ENCODE peak calls at places on chromosomes 11 and 22, in five cellular contexts. One of them, this sample, is unnamed.

GRCh38 chr22:20268350-20269012 is 363 bp upstream of the RTN4R start:
- DNase-seq in spleen: peak; percentile 90
- DNase-seq in tibial nerve: peak; percentile 25
- DNase-seq in GM06990: peak; percentile 49
- DNase-seq in uterus: peak; percentile 68
- DNase-seq in this sample: peak; percentile 44

GRCh38 chr11:73869234-73869949 is 7.3 kb downstream of the COA4 start:
- DNase-seq in spleen: no peak
- DNase-seq in tibial nerve: no peak
- DNase-seq in GM06990: no peak
- DNase-seq in uterus: no peak
- DNase-seq in this sample: no peak

GRCh38 chr11:121425818-121426217 is 26.3 kb upstream of the SORL1 start:
- DNase-seq in spleen: no peak
- DNase-seq in tibial nerve: no peak
- DNase-seq in GM06990: no peak
- DNase-seq in uterus: no peak
- DNase-seq in this sample: no peak

GRCh38 chr11:72738199-72739141 is 13.7 kb downstream of the ARAP1 start:
- DNase-seq in spleen: peak; percentile 95
- DNase-seq in tibial nerve: peak; percentile 41
- DNase-seq in GM06990: peak; percentile 79
- DNase-seq in uterus: no peak
- DNase-seq in this sample: peak; percentile 81

GRCh38 chr11:132576706-132577105 is 955.6 kb downstream of the OPCML start:
- DNase-seq in spleen: no peak
- DNase-seq in tibial nerve: no peak
- DNase-seq in GM06990: no peak
- DNase-seq in uterus: no peak
- DNase-seq in this sample: no peak

GRCh38 chr11:48109046-48109666 is 107.5 kb upstream of the OR4B1 start:
- DNase-seq in spleen: no peak
- DNase-seq in tibial nerve: no peak
- DNase-seq in GM06990: no peak
- DNase-seq in uterus: no peak
- DNase-seq in this sample: peak; percentile 37

GRCh38 chr11:83241291-83241946 is 44.7 kb downstream of the CCDC90B start:
- DNase-seq in spleen: no peak
- DNase-seq in tibial nerve: peak; percentile 67
- DNase-seq in GM06990: no peak
- DNase-seq in uterus: peak; percentile 37
- DNase-seq in this sample: peak; percentile 62

GRCh38 chr11:79108851-79109250 is 332.0 kb downstream of the TENM4 start:
- DNase-seq in spleen: no peak
- DNase-seq in tibial nerve: no peak
- DNase-seq in GM06990: no peak
- DNase-seq in uterus: no peak
- DNase-seq in this sample: no peak

GRCh38 chr22:43376765-43377485 is 33.8 kb upstream of the SCUBE1 start:
- DNase-seq in spleen: no peak
- DNase-seq in tibial nerve: no peak
- DNase-seq in GM06990: peak; percentile 37
- DNase-seq in uterus: no peak
- DNase-seq in this sample: peak; percentile 93

GRCh38 chr11:79973701-79974626 is 533.1 kb upstream of the TENM4 start:
- DNase-seq in spleen: no peak
- DNase-seq in tibial nerve: peak; percentile 16
- DNase-seq in GM06990: no peak
- DNase-seq in uterus: no peak
- DNase-seq in this sample: no peak

GRCh38 chr11:123405123-123405592 is 24.9 kb upstream of the GRAMD1B start:
- DNase-seq in spleen: no peak
- DNase-seq in tibial nerve: no peak
- DNase-seq in GM06990: peak; percentile 70
- DNase-seq in uterus: no peak
- DNase-seq in this sample: peak; percentile 57

GRCh38 chr11:18707811-18708340 is 9.3 kb downstream of the TMEM86A start:
- DNase-seq in spleen: peak; percentile 65
- DNase-seq in tibial nerve: no peak
- DNase-seq in GM06990: no peak
- DNase-seq in uterus: no peak
- DNase-seq in this sample: no peak

GRCh38 chr11:112267188-112267591 is 6.5 kb upstream of the PLET1 start:
- DNase-seq in spleen: no peak
- DNase-seq in tibial nerve: no peak
- DNase-seq in GM06990: no peak
- DNase-seq in uterus: no peak
- DNase-seq in this sample: no peak

GRCh38 chr11:102223859-102224258 is 93.4 kb upstream of the BIRC3 start:
- DNase-seq in spleen: no peak
- DNase-seq in tibial nerve: no peak
- DNase-seq in GM06990: no peak
- DNase-seq in uterus: no peak
- DNase-seq in this sample: no peak

GRCh38 chr11:101127699-101128570 is 1.7 kb downstream of the PGR start:
- DNase-seq in spleen: peak; percentile 72
- DNase-seq in tibial nerve: peak; percentile 11
- DNase-seq in GM06990: peak; percentile 9
- DNase-seq in uterus: peak; percentile 29
- DNase-seq in this sample: no peak

GRCh38 chr22:23180301-23180892 is at the start of gene BCR:
- DNase-seq in spleen: peak; percentile 93
- DNase-seq in tibial nerve: peak; percentile 51
- DNase-seq in GM06990: peak; percentile 77
- DNase-seq in uterus: peak; percentile 63
- DNase-seq in this sample: peak; percentile 77

GRCh38 chr11:116333193-116333592 is 439.6 kb downstream of the BUD13 start:
- DNase-seq in spleen: no peak
- DNase-seq in tibial nerve: no peak
- DNase-seq in GM06990: no peak
- DNase-seq in uterus: no peak
- DNase-seq in this sample: no peak

GRCh38 chr22:23068832-23069385 is 1.4 kb upstream of the GNAZ start:
- DNase-seq in spleen: peak; percentile 50
- DNase-seq in tibial nerve: no peak
- DNase-seq in GM06990: no peak
- DNase-seq in uterus: no peak
- DNase-seq in this sample: no peak

DNA sequence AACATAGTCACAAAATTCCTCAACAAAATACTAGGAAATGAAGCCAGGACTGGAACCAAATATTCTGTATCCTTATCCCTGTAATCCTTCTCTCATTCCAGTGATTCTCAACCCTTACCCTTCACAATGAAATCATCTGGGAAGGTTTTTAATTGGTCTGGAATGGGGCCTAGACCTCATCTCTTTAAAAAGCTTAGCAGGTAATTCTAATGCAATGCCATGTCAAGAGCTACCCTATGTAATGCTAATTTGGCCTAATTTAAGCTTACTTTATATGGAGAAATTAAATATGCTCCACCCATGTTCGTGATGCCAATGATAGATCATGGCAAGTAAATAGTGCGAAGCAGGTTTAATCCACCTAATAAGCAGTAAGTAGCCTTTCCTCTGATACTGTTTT is 101.6 kb downstream of the SGSM3 start:
- DNase-seq in spleen: no peak
- DNase-seq in tibial nerve: no peak
- DNase-seq in GM06990: no peak
- DNase-seq in uterus: no peak
- DNase-seq in this sample: no peak
- TF ChIP-seq CTCF in spleen: no peak
- TF ChIP-seq CTCF in tibial nerve: no peak
- TF ChIP-seq CTCF in GM06990: no peak
- TF ChIP-seq CTCF in uterus: no peak
- TF ChIP-seq CTCF in this sample: no peak

DNA sequence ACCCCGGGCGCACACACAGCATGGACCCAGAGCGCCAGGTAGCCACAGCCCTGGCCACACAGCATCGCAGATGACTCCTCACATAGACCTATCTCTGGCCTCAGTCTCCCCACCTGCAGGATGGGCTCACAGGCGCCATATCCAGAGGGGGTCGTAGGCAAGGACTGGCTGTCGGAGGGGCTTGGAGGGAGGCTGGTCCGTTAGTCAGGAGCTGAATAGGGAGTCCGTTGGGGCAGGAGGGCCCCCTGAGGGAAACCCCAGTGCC is 2.1 kb downstream of the PLXNB2 start:
- DNase-seq in spleen: no peak
- DNase-seq in tibial nerve: no peak
- DNase-seq in GM06990: no peak
- DNase-seq in uterus: no peak
- DNase-seq in this sample: no peak
- H3K4me3 ChIP-seq in spleen: peak overlapping the region; percentile 64
- H3K4me3 ChIP-seq in tibial nerve: peak overlapping the region; percentile 62
- H3K4me3 ChIP-seq in GM06990: peak overlapping the region; percentile 97
- H3K4me3 ChIP-seq in uterus: peak overlapping the region; percentile 61
- H3K4me3 ChIP-seq in this sample: peak overlapping the region; percentile 95

DNA sequence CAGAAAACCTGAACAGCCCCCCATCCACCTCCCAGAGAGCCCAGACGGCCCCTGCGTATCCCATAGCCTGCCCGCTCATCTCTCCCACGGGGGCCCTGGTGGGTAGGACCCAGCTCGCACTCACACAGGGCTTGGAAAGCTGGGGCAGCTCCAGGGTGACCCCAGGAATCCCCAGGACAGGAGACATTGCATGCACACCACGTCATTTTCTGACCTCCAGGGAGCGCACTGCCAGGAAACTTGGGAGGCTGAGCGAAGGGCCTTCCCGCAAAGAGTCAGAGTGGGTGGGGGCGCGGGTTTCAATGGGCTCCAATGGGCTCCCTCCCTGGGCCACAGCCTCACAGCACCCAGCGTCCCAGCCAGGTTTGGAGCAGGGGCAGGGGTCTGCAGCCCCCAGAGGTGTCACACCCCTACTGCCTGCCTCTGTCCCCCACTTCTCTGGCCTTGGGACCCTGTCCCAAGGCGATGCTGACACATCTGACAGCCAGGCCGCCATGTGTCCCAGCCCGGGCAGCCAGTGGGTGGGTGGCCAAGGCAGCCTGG is 8.2 kb upstream of the SYT8 start:
- DNase-seq in spleen: no peak
- DNase-seq in tibial nerve: no peak
- DNase-seq in GM06990: no peak
- DNase-seq in uterus: no peak
- DNase-seq in this sample: no peak
- TF ChIP-seq CTCF in spleen: no peak
- TF ChIP-seq CTCF in tibial nerve: peak; percentile 14
- TF ChIP-seq CTCF in GM06990: peak; percentile 37
- TF ChIP-seq CTCF in uterus: no peak
- TF ChIP-seq CTCF in this sample: no peak

GRCh38 chr22:27495325-27495724 is 306.2 kb downstream of the MN1 start:
- DNase-seq in spleen: no peak
- DNase-seq in tibial nerve: no peak
- DNase-seq in GM06990: no peak
- DNase-seq in uterus: no peak
- DNase-seq in this sample: no peak
- H3K4me3 ChIP-seq in spleen: no peak overlapping the region
- H3K4me3 ChIP-seq in tibial nerve: no peak overlapping the region
- H3K4me3 ChIP-seq in GM06990: no peak overlapping the region
- H3K4me3 ChIP-seq in uterus: no peak overlapping the region
- H3K4me3 ChIP-seq in this sample: no peak overlapping the region

DNA sequence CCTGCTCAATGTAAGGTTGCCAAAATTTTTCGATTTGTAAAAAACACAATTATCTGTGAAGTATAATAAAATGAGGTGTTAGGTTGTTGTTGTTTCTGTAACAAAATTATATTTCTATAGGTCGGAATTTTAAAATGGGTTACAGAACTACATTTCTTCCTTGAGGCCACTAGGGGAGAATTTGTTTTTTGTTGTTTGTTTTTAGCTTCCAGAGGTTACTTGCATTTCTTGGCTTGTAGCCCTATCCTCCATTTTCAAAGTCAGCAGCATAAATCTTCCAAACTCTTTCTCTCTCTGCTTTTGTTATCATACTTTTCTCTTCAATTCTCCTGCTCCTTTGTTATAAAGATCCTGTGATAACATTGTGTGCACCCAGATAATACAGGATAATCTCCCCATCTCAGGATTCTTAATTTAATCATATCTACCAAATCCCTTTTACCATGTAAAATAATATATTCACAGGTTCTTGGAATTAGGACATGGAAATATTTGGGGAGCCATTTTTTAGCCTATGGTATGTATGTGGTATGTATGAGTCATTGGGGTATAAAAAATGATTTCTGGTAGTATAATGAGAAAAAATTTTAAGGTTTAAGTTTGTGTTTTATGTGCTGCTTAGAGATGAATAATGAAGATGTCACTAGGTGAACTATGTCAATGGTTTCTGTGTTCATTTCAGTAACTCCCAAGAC is 9.4 kb upstream of the PATL1 start:
- DNase-seq in spleen: no peak
- DNase-seq in tibial nerve: no peak
- DNase-seq in GM06990: no peak
- DNase-seq in uterus: no peak
- DNase-seq in this sample: no peak
- TF ChIP-seq CTCF in spleen: no peak
- TF ChIP-seq CTCF in tibial nerve: no peak
- TF ChIP-seq CTCF in GM06990: no peak
- TF ChIP-seq CTCF in uterus: no peak
- TF ChIP-seq CTCF in this sample: no peak